ENCODE peak calls at places on chromosomes 11 and 22, in seven cellular contexts. D, M, J, W, L, V and C are unnamed samples.

GRCh38 chr11:130689222-130689908 is 226.9 kb downstream of the SNX19 start:
- DNase-seq in D (no peak), M (no peak), J (peak), W (no peak), L (no peak), V (no peak), C (no peak)

GRCh38 chr11:118045191-118045590 is 31.7 kb upstream of the TMPRSS4 start:
- DNase-seq in D (no peak), M (no peak), J (no peak), W (no peak), L (no peak), V (peak), C (no peak)

GRCh38 chr22:47158457-47158856 is 396.0 kb downstream of the TBC1D22A start:
- DNase-seq in D (no peak), M (no peak), J (no peak), W (no peak), L (no peak), V (no peak), C (no peak)

GRCh38 chr11:79122759-79123158 is 318.1 kb downstream of the TENM4 start:
- DNase-seq in D (no peak), M (no peak), J (no peak), W (no peak), L (no peak), V (no peak), C (no peak)

GRCh38 chr22:40560551-40560950 is 76.0 kb downstream of the MRTFA start:
- DNase-seq in D (no peak), M (peak), J (peak), W (no peak), L (no peak), V (no peak), C (no peak)

GRCh38 chr11:9802291-9802861 is 138.5 kb downstream of the SWAP70 start:
- DNase-seq in D (no peak), M (no peak), J (peak), W (peak), L (no peak), V (no peak), C (peak)

GRCh38 chr11:123707606-123708205 is 33.8 kb downstream of the ZNF202 start:
- DNase-seq in D (no peak), M (peak), J (peak), W (peak), L (peak), V (peak), C (peak)

GRCh38 chr11:131206671-131207070 is 163.7 kb upstream of the NTM start:
- DNase-seq in D (no peak), M (no peak), J (no peak), W (no peak), L (no peak), V (no peak), C (no peak)

GRCh38 chr11:119551726-119552510 is 128.9 kb upstream of the THY1 start:
- DNase-seq in D (no peak), M (no peak), J (no peak), W (no peak), L (no peak), V (no peak), C (no peak)

GRCh38 chr22:20209761-20210250 is 58.3 kb downstream of the RTN4R start:
- DNase-seq in D (no peak), M (no peak), J (no peak), W (no peak), L (no peak), V (no peak), C (no peak)

GRCh38 chr22:26452236-26453016 is 23.4 kb downstream of the ASPHD2 start:
- DNase-seq in D (no peak), M (no peak), J (no peak), W (no peak), L (no peak), V (no peak), C (no peak)

GRCh38 chr11:110184974-110185597 is 91.9 kb downstream of the ZC3H12C start:
- DNase-seq in D (no peak), M (no peak), J (peak), W (no peak), L (no peak), V (no peak), C (no peak)

GRCh38 chr22:48177591-48177990 is 1415.1 kb downstream of the TBC1D22A start:
- DNase-seq in D (no peak), M (no peak), J (no peak), W (no peak), L (no peak), V (no peak), C (no peak)

GRCh38 chr11:62497132-62497915 is 49.3 kb downstream of the AHNAK start:
- DNase-seq in D (no peak), M (peak), J (peak), W (no peak), L (no peak), V (no peak), C (peak)

GRCh38 chr11:65112226-65112550 is 516 bp downstream of the TM7SF2 start:
- DNase-seq in D (no peak), M (no peak), J (no peak), W (no peak), L (no peak), V (no peak), C (no peak)

GRCh38 chr22:46213052-46213451 is 37.0 kb downstream of the CDPF1 start:
- DNase-seq in D (no peak), M (no peak), J (peak), W (no peak), L (no peak), V (no peak), C (no peak)

GRCh38 chr22:45818130-45819085 is 146.8 kb downstream of the ATXN10 start:
- DNase-seq in D (no peak), M (no peak), J (no peak), W (no peak), L (no peak), V (no peak), C (no peak)

GRCh38 chr11:123561046-123561781 is 93.2 kb downstream of the SCN3B start:
- DNase-seq in D (no peak), M (no peak), J (peak), W (no peak), L (no peak), V (peak), C (no peak)

GRCh38 chr11:18599739-18600230 is at the start of gene MISFA:
- DNase-seq in D (no peak), M (no peak), J (peak), W (no peak), L (no peak), V (no peak), C (no peak)

GRCh38 chr11:353315-353857 is 15.9 kb upstream of the B4GALNT4 start:
- DNase-seq in D (peak), M (no peak), J (peak), W (no peak), L (no peak), V (no peak), C (no peak)

GRCh38 chr11:15123849-15124248 is 9.1 kb downstream of the INSC start:
- DNase-seq in D (no peak), M (no peak), J (peak), W (no peak), L (no peak), V (no peak), C (no peak)

GRCh38 chr22:25069758-25070461 is 117.4 kb downstream of the KIAA1671 start:
- DNase-seq in D (peak), M (peak), J (no peak), W (no peak), L (no peak), V (no peak), C (no peak)

GRCh38 chr11:110991621-110992355 is 253.7 kb upstream of the POU2AF2 start:
- DNase-seq in D (no peak), M (no peak), J (peak), W (no peak), L (no peak), V (no peak), C (no peak)

GRCh38 chr11:130214861-130215530 is 55.4 kb downstream of the ST14 start:
- DNase-seq in D (no peak), M (no peak), J (no peak), W (no peak), L (no peak), V (no peak), C (no peak)

GRCh38 chr11:69371731-69372588 is 78.0 kb downstream of the MYEOV start:
- DNase-seq in D (peak), M (no peak), J (no peak), W (no peak), L (no peak), V (no peak), C (no peak)

GRCh38 chr11:27894552-27894951 is 194.3 kb upstream of the BDNF start:
- DNase-seq in D (no peak), M (no peak), J (no peak), W (no peak), L (no peak), V (no peak), C (no peak)

GRCh38 chr11:90251599-90251998 is 28.8 kb upstream of the CHORDC1 start:
- DNase-seq in D (no peak), M (no peak), J (no peak), W (peak), L (no peak), V (no peak), C (no peak)

GRCh38 chr11:17516551-17517150 is 27.6 kb downstream of the USH1C start:
- DNase-seq in D (no peak), M (no peak), J (no peak), W (no peak), L (no peak), V (no peak), C (no peak)

GRCh38 chr22:27581688-27582087 is 219.9 kb downstream of the MN1 start:
- DNase-seq in D (no peak), M (no peak), J (peak), W (no peak), L (no peak), V (no peak), C (no peak)

GRCh38 chr11:77067776-77068460 is 1.1 kb downstream of the CAPN5 start:
- DNase-seq in D (peak), M (no peak), J (no peak), W (no peak), L (no peak), V (no peak), C (no peak)

GRCh38 chr22:41448189-41448808 is 1.7 kb upstream of the TOB2 start:
- DNase-seq in D (peak), M (peak), J (peak), W (peak), L (peak), V (peak), C (peak)

GRCh38 chr22:29623553-29624169 is 20.2 kb downstream of the NF2 start:
- DNase-seq in D (no peak), M (no peak), J (no peak), W (no peak), L (no peak), V (no peak), C (no peak)